ENCODE peak calls at places on chromosome 4, in six cellular contexts. D, T, O, K, F and N are unnamed samples.
A peak's percentile ranks its signal among the peaks of the same experiment; 100 is the strongest.

GRCh38 chr4:147840846-147841732 is 109.2 kb downstream of the ARHGAP10 start:
- DNase-seq in D (no peak), T (no peak), O (no peak), K (no peak), F (no peak), N (no peak)

GRCh38 chr4:67871867-67872266 is 11.9 kb downstream of the TMPRSS11D start:
- DNase-seq in D (no peak), T (peak; percentile 58), O (no peak), K (no peak), F (no peak), N (no peak)

GRCh38 chr4:117783716-117784115 is 250.6 kb upstream of the NDST3 start:
- DNase-seq in D (no peak), T (peak; percentile 46), O (no peak), K (no peak), F (no peak), N (no peak)

GRCh38 chr4:74578329-74578728 is 133.4 kb downstream of the AREG start:
- DNase-seq in D (no peak), T (no peak), O (no peak), K (no peak), F (no peak), N (no peak)

GRCh38 chr4:113445286-113445685 is 316.3 kb downstream of the CAMK2D start:
- DNase-seq in D (peak; percentile 13), T (peak; percentile 97), O (no peak), K (peak; percentile 59), F (no peak), N (no peak)

GRCh38 chr4:182297659-182298058 is 54.5 kb downstream of the TENM3 start:
- DNase-seq in D (no peak), T (peak; percentile 41), O (no peak), K (no peak), F (no peak), N (no peak)

GRCh38 chr4:179165862-179166261 is 1723.6 kb upstream of the AGA start:
- DNase-seq in D (no peak), T (no peak), O (no peak), K (no peak), F (no peak), N (no peak)

GRCh38 chr4:94826206-94826605 is 68.5 kb downstream of the BMPR1B start:
- DNase-seq in D (no peak), T (no peak), O (no peak), K (no peak), F (no peak), N (no peak)

GRCh38 chr4:125522992-125523391 is 208.2 kb downstream of the FAT4 start:
- DNase-seq in D (no peak), T (no peak), O (no peak), K (no peak), F (no peak), N (no peak)

GRCh38 chr4:122531038-122531437 is 74.5 kb upstream of the IL2 start:
- DNase-seq in D (no peak), T (no peak), O (no peak), K (no peak), F (no peak), N (no peak)

DNA sequence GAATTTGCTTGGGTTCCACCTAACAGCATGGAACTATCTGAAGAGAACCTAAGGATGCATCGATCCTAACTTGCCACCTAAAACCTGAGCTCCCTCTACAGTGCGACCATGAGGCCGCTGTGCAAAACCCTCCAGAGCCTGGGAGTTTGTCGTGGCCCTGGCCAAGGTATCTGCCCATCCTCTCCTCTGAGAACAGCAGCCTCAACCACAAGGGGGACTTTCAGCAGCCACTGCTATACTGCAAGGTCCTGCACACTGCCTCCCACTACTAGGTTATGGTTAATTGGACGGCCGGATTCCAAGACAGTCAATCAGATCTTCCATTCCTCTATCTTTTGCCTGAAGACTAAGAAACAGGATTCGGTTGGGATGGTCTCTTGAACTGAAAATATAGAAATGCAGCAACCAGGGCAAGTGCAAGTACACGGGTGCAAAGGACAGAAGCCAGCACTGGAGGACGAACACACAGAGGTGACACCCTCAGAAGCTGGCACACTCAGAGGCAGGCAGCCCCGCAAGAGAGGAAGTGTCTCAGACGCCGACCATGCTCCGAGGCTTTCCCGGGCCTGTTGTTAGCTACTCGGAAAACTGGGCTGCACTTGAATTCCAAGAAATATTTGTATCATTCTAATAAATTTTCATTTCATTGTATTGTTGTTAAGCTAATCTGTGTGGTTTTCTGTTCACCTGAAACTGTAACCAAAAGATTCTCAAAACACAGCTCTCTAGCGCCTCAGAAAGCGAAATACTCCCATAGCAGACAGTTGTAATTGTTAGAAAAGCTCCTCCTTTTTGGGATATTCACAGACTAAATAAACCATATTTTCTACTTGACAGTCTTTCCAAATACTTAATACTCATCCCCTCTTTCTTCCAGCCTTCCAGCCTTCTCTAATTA is 63.3 kb downstream of the AFAP1 start:
- DNase-seq in D (no peak), T (peak; percentile 66), O (no peak), K (no peak), F (peak; percentile 32), N (no peak)
- TF ChIP-seq CTCF in D (no peak), T (peak; percentile 49), O (no peak), K (no peak), F (peak; percentile 16), N (no peak)

DNA sequence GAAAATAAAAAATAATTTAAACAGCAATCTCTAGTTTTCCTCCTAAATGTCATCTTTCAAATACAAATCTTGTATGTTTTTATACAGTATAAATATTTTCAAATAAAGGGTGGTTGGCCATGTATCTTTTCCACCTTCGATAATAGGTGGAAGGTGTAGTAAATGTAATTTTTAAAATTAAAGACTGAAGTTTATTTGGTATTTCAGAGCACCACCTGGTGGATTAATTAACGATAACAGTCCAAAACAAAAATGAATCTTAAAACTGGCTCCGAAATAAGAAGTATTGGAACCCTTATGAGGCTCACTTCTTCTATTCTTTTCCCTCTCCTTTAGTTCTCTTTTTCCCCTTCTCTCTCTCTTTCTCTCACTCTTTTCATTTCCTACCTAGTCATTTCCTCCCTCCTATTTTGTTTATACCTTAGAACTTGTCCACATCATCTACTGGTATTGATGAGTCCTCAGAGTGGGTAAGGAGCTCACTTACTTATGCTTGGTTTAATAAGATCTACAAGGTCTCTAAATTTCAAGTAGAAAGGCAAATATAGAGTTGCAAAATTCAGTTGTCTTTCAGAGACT is 82.9 kb upstream of the EXOC1L start:
- DNase-seq in D (no peak), T (no peak), O (no peak), K (no peak), F (no peak), N (no peak)
- TF ChIP-seq CTCF in D (peak; percentile 23), T (peak; percentile 44), O (no peak), K (no peak), F (no peak), N (no peak)

DNA sequence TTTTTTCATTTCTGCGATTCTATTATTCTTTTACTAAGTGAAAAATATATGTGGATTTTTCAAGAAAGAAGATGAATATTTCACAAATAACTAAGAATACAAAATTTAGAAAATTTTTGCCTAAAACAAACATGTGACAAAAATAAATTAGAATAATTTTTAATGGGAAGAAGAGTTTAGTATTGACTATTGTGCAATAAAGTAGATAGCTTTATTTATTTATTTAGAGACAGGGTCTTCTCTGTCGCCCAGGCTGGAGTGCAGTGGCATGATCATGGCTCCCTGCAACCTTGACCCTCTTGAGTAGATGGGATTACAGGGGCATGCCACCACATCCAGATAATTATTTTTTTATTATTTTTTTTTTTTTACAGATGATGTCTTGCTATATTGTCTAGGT is 95.3 kb upstream of the PAQR3 start:
- DNase-seq in D (no peak), T (no peak), O (no peak), K (no peak), F (no peak), N (no peak)
- TF ChIP-seq CTCF in D (no peak), T (no peak), O (no peak), K (no peak), F (no peak), N (no peak)

DNA sequence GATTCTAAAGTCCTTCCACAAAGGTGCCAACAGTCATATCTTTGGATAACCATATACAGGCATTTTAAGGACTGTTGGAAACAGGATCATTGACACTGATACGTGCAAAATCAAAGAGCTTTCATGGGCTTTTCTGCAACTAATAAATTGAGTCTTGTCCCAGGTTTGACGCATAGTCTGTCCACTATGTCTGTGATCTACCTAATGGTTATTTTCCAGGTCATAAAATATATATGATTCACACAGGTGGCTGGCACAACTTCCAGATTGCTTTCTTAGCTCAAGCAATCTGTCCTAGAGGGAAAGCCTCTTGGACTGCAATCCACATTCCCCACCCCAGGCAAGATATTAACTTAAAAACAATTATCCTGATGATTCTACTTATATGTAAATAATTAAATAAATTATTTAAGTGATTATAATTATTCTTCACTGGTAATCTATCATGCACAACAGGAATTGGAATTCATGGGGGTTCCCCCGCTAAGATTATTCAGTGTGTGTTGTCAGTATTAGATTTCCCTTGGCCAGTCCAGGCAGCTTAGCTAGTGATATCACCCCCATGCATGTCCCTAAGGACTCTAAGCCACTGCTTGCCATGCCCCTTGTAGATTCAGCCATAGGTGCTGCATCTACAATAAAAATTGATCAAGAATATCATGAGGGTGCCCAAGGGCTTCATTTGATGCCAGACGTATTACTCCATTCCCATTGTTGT is 97.8 kb downstream of the TLL1 start:
- DNase-seq in D (no peak), T (no peak), O (no peak), K (no peak), F (no peak), N (no peak)
- TF ChIP-seq CTCF in D (no peak), T (no peak), O (no peak), K (no peak), F (no peak), N (no peak)

GRCh38 chr4:139184129-139184528 is 7.1 kb upstream of the ELF2 start:
- DNase-seq in D (no peak), T (no peak), O (no peak), K (no peak), F (no peak), N (no peak)
- TF ChIP-seq CTCF in D (peak; percentile 7), T (peak; percentile 33), O (no peak), K (no peak), F (no peak), N (no peak)

GRCh38 chr4:168408620-168409019 is 71.7 kb downstream of the DDX60L start:
- DNase-seq in D (peak; percentile 31), T (peak; percentile 88), O (no peak), K (peak; percentile 63), F (no peak), N (no peak)
- TF ChIP-seq CTCF in D (no peak), T (no peak), O (no peak), K (no peak), F (no peak), N (no peak)

GRCh38 chr4:105666693-105667092 is 41.8 kb downstream of the INTS12 start:
- DNase-seq in D (no peak), T (peak; percentile 39), O (no peak), K (no peak), F (no peak), N (no peak)
- TF ChIP-seq CTCF in D (peak; percentile 36), T (peak; percentile 53), O (no peak), K (no peak), F (no peak), N (no peak)

GRCh38 chr4:80221161-80221560 is 23.9 kb downstream of the PRDM8 start:
- DNase-seq in D (no peak), T (no peak), O (no peak), K (no peak), F (no peak), N (no peak)
- TF ChIP-seq CTCF in D (no peak), T (peak; percentile 38), O (no peak), K (no peak), F (peak; percentile 21), N (no peak)